ENCODE peak calls at places on chromosomes 11 and 22, in four cellular contexts. N is K562, M is SK-N-SH, A is HepG2. E is an unnamed sample.

GRCh38 chr11:118618115-118618990 is 10.9 kb downstream of the PHLDB1 start:
- DNase-seq in M (no peak), N (no peak), A (no peak), E (no peak)

GRCh38 chr11:118212131-118212725 is 12.6 kb downstream of the JAML start:
- DNase-seq in N (peak; percentile 10), M (no peak), A (peak; percentile 99), E (no peak)

GRCh38 chr11:116868066-116868465 is 30.6 kb upstream of the APOA1 start:
- DNase-seq in A (no peak), M (no peak), N (no peak), E (no peak)

GRCh38 chr22:40196628-40197027 is 18.9 kb downstream of the TNRC6B start:
- DNase-seq in M (no peak), A (no peak), N (no peak), E (peak; percentile 48)

GRCh38 chr11:72562431-72562830 is 111.8 kb downstream of the PDE2A start:
- DNase-seq in N (no peak), M (no peak), A (no peak), E (no peak)

GRCh38 chr22:31230155-31230870 is 18.2 kb downstream of the LIMK2 start:
- DNase-seq in M (no peak), A (no peak), N (no peak), E (peak; percentile 57)

GRCh38 chr11:131038597-131038996 is 122.3 kb upstream of the SNX19 start:
- DNase-seq in A (no peak), N (peak; percentile 14), M (peak; percentile 37), E (no peak)

GRCh38 chr11:1796297-1797011 is 32.7 kb upstream of the CTSD start:
- DNase-seq in M (no peak), A (no peak), N (no peak), E (no peak)

GRCh38 chr11:73957654-73958361 is 7.0 kb downstream of the DNAJB13 start:
- DNase-seq in A (no peak), N (no peak), M (no peak), E (no peak)

GRCh38 chr11:18791175-18792065 is at the start of gene PTPN5:
- DNase-seq in N (no peak), A (no peak), M (peak; percentile 66), E (no peak)

GRCh38 chr11:82960779-82961143 is 59.2 kb downstream of the DDIAS start:
- DNase-seq in A (no peak), M (no peak), N (no peak), E (no peak)

GRCh38 chr11:22491826-22492225 is 133.8 kb downstream of the FANCF start:
- DNase-seq in A (no peak), N (no peak), M (peak; percentile 69), E (no peak)

GRCh38 chr11:8682219-8683114 is at the start of the genes RPL27A and TRIM66:
- DNase-seq in M (peak; percentile 93), N (peak; percentile 89), A (peak; percentile 92), E (peak; percentile 82)

GRCh38 chr11:17221968-17222367 is 14.2 kb upstream of the PIK3C2A start:
- DNase-seq in N (no peak), M (no peak), A (no peak), E (no peak)

GRCh38 chr22:40345801-40346177 is 511 bp upstream of the ADSL start:
- DNase-seq in A (peak; percentile 10), N (peak; percentile 44), M (peak; percentile 36), E (no peak)

GRCh38 chr11:17313349-17314231 is 37.1 kb downstream of the NUCB2 start:
- DNase-seq in A (no peak), M (no peak), N (no peak), E (no peak)

GRCh38 chr11:124807660-124808270 is 7.6 kb upstream of the MSANTD2 start:
- DNase-seq in A (no peak), N (no peak), M (no peak), E (no peak)

GRCh38 chr11:19353287-19353686 is 112.5 kb upstream of the E2F8 start:
- DNase-seq in M (no peak), A (no peak), N (no peak), E (no peak)

GRCh38 chr11:6736495-6737121 is 35.2 kb downstream of the OR2AG2 start:
- DNase-seq in A (no peak), N (no peak), M (no peak), E (no peak)

GRCh38 chr11:15941206-15941770 is 415.1 kb downstream of the SOX6 start:
- DNase-seq in N (peak; percentile 90), A (no peak), M (peak; percentile 46), E (no peak)

GRCh38 chr11:63813563-63814382 is 517 bp downstream of the SPINDOC start:
- DNase-seq in N (peak; percentile 56), M (peak; percentile 88), A (no peak), E (no peak)

DNA sequence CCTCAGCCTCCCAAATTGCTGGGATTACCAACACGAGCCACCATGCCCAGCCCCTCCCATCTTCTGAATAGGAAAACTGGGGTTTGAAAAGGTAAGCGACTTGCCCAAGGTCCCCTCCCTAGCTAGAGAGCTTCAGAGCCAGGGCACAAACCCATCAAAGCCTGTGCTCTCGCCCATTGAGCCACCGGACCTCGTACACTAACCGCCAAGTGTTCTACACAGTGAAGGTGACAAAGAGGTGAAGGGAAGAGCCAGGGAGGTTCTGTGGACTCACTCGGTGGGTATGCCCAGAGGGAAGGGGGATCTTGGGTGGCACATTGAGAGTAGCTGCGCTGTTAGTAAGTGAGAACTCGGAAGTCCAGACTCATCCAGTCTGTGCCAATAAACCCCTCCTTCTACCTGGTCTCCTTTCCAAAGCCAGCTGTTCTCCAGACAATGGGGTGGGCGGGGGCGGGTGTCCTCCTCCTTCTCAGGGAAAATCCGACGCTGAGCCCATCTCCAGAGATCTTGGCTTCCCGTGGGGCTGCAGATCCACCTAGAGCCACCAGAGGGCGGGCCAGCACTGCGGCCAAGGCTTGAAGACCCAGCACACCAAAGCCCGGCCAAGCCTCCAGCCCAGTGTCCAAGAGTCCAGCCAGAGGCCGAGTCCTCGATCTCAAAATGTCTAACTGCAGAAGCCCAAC is 3.2 kb upstream of the RTN4RL2 start:
- DNase-seq in N (peak; percentile 80), M (peak; percentile 85), A (peak; percentile 82), E (no peak)
- TF ChIP-seq NFIC in N (no peak), M (no peak), A (no peak), E (no peak)

GRCh38 chr22:45717787-45718186 is 46.2 kb downstream of the ATXN10 start:
- DNase-seq in A (no peak), M (no peak), N (no peak), E (no peak)
- TF ChIP-seq NFIC in A (no peak), M (no peak), N (no peak), E (no peak)

GRCh38 chr11:85182437-85183109 is 444.6 kb downstream of the DLG2 start:
- DNase-seq in M (peak; percentile 24), A (peak; percentile 21), N (no peak), E (no peak)
- TF ChIP-seq NFIC in M (no peak), A (no peak), N (no peak), E (no peak)

GRCh38 chr22:26172389-26172990 is 3.2 kb downstream of the SEZ6L start:
- DNase-seq in N (peak; percentile 39), A (peak; percentile 53), M (peak; percentile 61), E (no peak)
- TF ChIP-seq NFIC in N (no peak), A (no peak), M (no peak), E (no peak)

GRCh38 chr11:2987881-2988280 is 4.2 kb downstream of the NAP1L4 start:
- DNase-seq in A (no peak), M (no peak), N (no peak), E (no peak)

GRCh38 chr11:2990617-2991476 is 1.3 kb downstream of the NAP1L4 start:
- DNase-seq in A (peak; percentile 77), M (no peak), N (peak; percentile 39), E (no peak)

GRCh38 chr11:2988996-2989395 is 3.1 kb downstream of the NAP1L4 start:
- DNase-seq in A (no peak), N (no peak), M (no peak), E (no peak)

GRCh38 chr11:2988361-2988762 is 3.8 kb downstream of the NAP1L4 start:
- DNase-seq in A (no peak), N (no peak), M (no peak), E (no peak)

DNA sequence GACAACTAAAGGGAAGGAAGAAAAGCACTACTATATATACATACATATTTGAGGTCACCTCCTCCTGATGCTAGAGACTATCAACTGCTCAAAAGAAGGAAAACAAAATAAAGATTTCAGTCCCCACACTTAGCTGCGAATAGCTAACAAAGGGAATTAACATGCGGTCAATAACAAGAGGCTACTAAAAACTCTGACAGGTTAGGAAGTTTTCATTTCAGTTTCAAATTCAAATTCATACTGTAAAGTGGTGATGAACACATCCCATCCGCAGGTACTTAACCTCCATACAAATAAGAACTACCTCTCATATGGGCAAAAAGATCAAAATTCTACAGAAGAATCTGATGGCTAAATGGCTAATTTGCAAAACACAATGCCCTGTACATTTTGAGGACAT is 2.6 kb downstream of the NAP1L4 start:
- DNase-seq in N (no peak), M (no peak), A (no peak), E (no peak)
- TF ChIP-seq NFIC in N (no peak), M (no peak), A (no peak), E (no peak)

GRCh38 chr11:76623171-76623883 is 47.2 kb downstream of the LRRC32 start:
- DNase-seq in N (no peak), A (no peak), M (no peak), E (no peak)
- TF ChIP-seq NFIC in N (peak; percentile 82), A (no peak), M (peak; percentile 62), E (no peak)

DNA sequence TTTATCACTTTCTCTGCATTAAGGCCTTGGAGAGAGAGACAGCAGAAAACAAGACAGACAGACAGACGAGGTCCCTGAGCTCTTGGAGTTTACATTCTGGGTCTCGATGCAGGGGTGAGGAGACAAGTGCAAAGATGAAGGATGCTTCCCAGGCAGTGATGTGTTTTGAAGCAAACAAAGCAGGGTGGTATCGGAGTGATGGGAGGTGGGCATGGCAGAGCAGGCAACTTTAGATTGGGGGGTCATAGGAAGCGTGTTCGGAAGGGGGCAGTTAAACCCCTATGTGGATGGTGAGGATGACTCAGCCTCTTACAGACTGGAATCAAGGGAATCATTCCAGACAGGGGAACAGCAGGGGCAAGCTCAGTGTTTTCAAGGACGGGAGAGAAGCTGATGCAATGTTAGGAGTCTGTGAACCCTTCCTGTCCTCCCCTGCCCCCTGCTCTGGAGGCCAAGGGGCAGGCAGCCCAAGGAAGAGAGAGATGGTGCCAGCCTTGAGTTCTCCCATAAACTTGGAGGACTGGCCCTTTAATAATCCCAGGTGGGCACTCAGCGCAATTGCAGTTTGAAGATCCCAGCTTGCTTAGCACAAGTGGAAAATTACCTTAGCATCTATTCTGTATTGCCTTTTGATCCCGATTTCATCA is 180.2 kb downstream of the CHST1 start:
- DNase-seq in M (no peak), A (peak; percentile 7), N (no peak), E (no peak)
- TF ChIP-seq NFIC in M (no peak), A (no peak), N (no peak), E (no peak)

GRCh38 chr11:122307480-122308085 is 191.6 kb upstream of the BLID start:
- DNase-seq in M (no peak), A (no peak), N (no peak), E (no peak)
- TF ChIP-seq NFIC in M (no peak), A (no peak), N (no peak), E (no peak)